ENCODE peak calls at places on chromosomes 7 and 10, in five cellular contexts. V is HepG2, M is K562, I is SK-N-SH, U is H1. X is an unnamed sample.

GRCh38 chr7:152760384-152761115 is 998 bp downstream of the ACTR3B start:
- DNase-seq in I (peak), M (no peak), V (no peak), U (no peak), X (no peak)

GRCh38 chr7:28858206-28858605 is 99.9 kb downstream of the TRIL start:
- DNase-seq in U (no peak), V (no peak), I (no peak), M (no peak), X (no peak)

GRCh38 chr7:78510580-78511188 is 712.1 kb downstream of the PHTF2 start:
- DNase-seq in V (peak), M (no peak), U (no peak), I (peak), X (peak)

GRCh38 chr10:24418532-24418931 is 209.6 kb downstream of the KIAA1217 start:
- DNase-seq in V (no peak), U (no peak), M (no peak), I (no peak), X (no peak)

GRCh38 chr7:34748244-34749039 is 90.4 kb downstream of the NPSR1 start:
- DNase-seq in I (peak), U (no peak), V (peak), M (no peak), X (no peak)

GRCh38 chr7:26073041-26073440 is 79.0 kb upstream of the NFE2L3 start:
- DNase-seq in I (no peak), U (no peak), M (no peak), V (no peak), X (no peak)

GRCh38 chr10:23120001-23120934 is 24.9 kb downstream of the MSRB2 start:
- DNase-seq in I (peak), V (no peak), M (no peak), U (no peak), X (no peak)

GRCh38 chr7:23469150-23469960 is 936 bp downstream of the IGF2BP3 start:
- DNase-seq in M (peak), V (no peak), I (peak), U (peak), X (no peak)

GRCh38 chr7:148368562-148368961 is 222.0 kb upstream of the C7orf33 start:
- DNase-seq in I (no peak), V (no peak), M (no peak), U (peak), X (no peak)

GRCh38 chr7:15625456-15625855 is 61.0 kb downstream of the MEOX2 start:
- DNase-seq in U (no peak), V (no peak), M (no peak), I (no peak), X (no peak)

GRCh38 chr7:128137096-128137655 is 103.9 kb upstream of the LEP start:
- DNase-seq in U (no peak), V (peak), I (no peak), M (no peak), X (no peak)

GRCh38 chr10:113131611-113132330 is 181.7 kb downstream of the TCF7L2 start:
- DNase-seq in M (no peak), U (no peak), I (no peak), V (peak), X (no peak)

GRCh38 chr7:108525327-108525984 is 479 bp downstream of the PNPLA8 start:
- DNase-seq in M (peak), I (peak), V (peak), U (no peak), X (no peak)

GRCh38 chr10:79451046-79451699 is 5.7 kb upstream of the ZCCHC24 start:
- DNase-seq in V (no peak), U (no peak), I (no peak), M (no peak), X (no peak)

GRCh38 chr7:7966141-7966734 is 2.4 kb upstream of the GLCCI1 start:
- DNase-seq in M (no peak), I (no peak), V (no peak), U (no peak), X (no peak)

GRCh38 chr7:101634196-101634717 is 5.2 kb upstream of the MYL10 start:
- DNase-seq in V (no peak), U (no peak), I (no peak), M (no peak), X (no peak)

GRCh38 chr7:39958038-39958437 is 8.0 kb downstream of the CDK13 start:
- DNase-seq in I (no peak), U (no peak), V (no peak), M (no peak), X (no peak)

GRCh38 chr7:98687331-98687863 is 70.3 kb downstream of the NPTX2 start:
- DNase-seq in I (peak), M (no peak), U (no peak), V (no peak), X (no peak)

GRCh38 chr7:67377939-67378862 is 381.6 kb downstream of the TYW1 start:
- DNase-seq in U (peak), V (peak), I (peak), M (peak), X (peak)

GRCh38 chr7:150753239-150753638 is 16.0 kb downstream of the GIMAP5 start:
- DNase-seq in V (no peak), U (no peak), M (peak), I (no peak), X (no peak)

GRCh38 chr10:125337510-125337909 is 177.1 kb upstream of the CTBP2 start:
- DNase-seq in U (no peak), I (no peak), M (no peak), V (no peak), X (no peak)

GRCh38 chr7:129698516-129699418 is 87.2 kb downstream of the NRF1 start:
- DNase-seq in U (no peak), M (no peak), V (no peak), I (no peak), X (no peak)

GRCh38 chr10:131806646-131807317 is 94.0 kb upstream of the PPP2R2D start:
- DNase-seq in M (no peak), I (no peak), U (peak), V (no peak), X (no peak)

GRCh38 chr7:136857573-136857972 is 10.9 kb upstream of the CHRM2 start:
- DNase-seq in I (no peak), U (no peak), M (no peak), V (no peak), X (no peak)

GRCh38 chr10:12540341-12540781 is 191.0 kb downstream of the CAMK1D start:
- DNase-seq in I (no peak), U (peak), V (no peak), M (no peak), X (no peak)

GRCh38 chr7:69597278-69598076 is 798 bp upstream of the AUTS2 start:
- DNase-seq in V (no peak), U (peak), I (peak), M (no peak), X (no peak)

GRCh38 chr10:104327745-104328635 is 10.3 kb downstream of the ITPRIP start:
- DNase-seq in M (no peak), U (no peak), I (no peak), V (peak), X (no peak)

GRCh38 chr10:34194259-34194658 is 620.8 kb downstream of the PARD3 start:
- DNase-seq in M (no peak), U (no peak), V (no peak), I (peak), X (no peak)

GRCh38 chr7:157035302-157035701 is 24.8 kb upstream of the MNX1 start:
- DNase-seq in V (no peak), M (no peak), I (no peak), U (no peak), X (no peak)

GRCh38 chr10:13102002-13102794 is 2.2 kb downstream of the OPTN start:
- DNase-seq in M (no peak), V (peak), I (no peak), U (no peak), X (no peak)

GRCh38 chr7:22393825-22394458 is 37.0 kb upstream of the RAPGEF5 start:
- DNase-seq in U (no peak), V (no peak), I (peak), M (no peak), X (no peak)

GRCh38 chr10:125001313-125002043 is 59.6 kb downstream of the ZRANB1 start:
- DNase-seq in U (no peak), I (peak), V (no peak), M (no peak), X (peak)

GRCh38 chr7:137625197-137625596 is 221.6 kb downstream of the DGKI start:
- DNase-seq in V (no peak), I (no peak), M (no peak), U (no peak), X (no peak)

GRCh38 chr7:134364619-134365037 is 47.9 kb upstream of the SLC35B4 start:
- DNase-seq in I (no peak), M (no peak), V (peak), U (no peak), X (no peak)

GRCh38 chr7:136687693-136688322 is 180.6 kb upstream of the CHRM2 start:
- DNase-seq in U (no peak), I (peak), V (peak), M (peak), X (no peak)

GRCh38 chr7:132614428-132615076 is 38.3 kb upstream of the PLXNA4 start:
- DNase-seq in U (no peak), I (no peak), V (no peak), M (no peak), X (peak)

GRCh38 chr10:58704226-58705200 is 191.8 kb downstream of the BICC1 start:
- DNase-seq in V (no peak), I (no peak), M (no peak), U (no peak), X (no peak)

DNA sequence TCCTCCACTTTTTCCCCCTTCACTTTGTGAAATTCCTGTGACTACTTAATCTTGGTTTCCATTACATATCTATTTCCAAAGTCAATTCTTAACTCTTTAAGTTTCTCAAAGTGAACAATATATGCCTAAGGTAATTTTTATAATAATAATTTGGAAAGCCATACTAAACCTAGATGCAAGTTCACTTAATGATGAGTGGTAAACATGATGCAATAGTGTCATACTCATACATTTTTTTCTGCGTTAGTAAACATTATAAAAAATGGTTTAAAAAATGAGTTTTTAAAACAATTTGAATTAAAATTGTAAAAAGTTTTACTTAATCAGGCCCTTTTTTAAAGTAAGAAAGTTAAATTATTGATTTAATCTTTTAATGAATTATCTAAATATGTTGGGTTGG is 659.4 kb upstream of the FZD8 start:
- DNase-seq in V (no peak), U (no peak), M (no peak), I (no peak), X (no peak)
- TF ChIP-seq TAF1 in V (no peak), U (no peak), M (no peak), I (no peak), X (no peak)

GRCh38 chr10:17062493-17063487 is 66.8 kb downstream of the CUBN start:
- DNase-seq in M (no peak), V (peak), I (no peak), U (no peak), X (no peak)
- TF ChIP-seq POLR2AphosphoS5 in M (no peak), V (no peak), I (peak), U (no peak), X (no peak)

GRCh38 chr7:127107601-127108007 is 145.1 kb downstream of the GRM8 start:
- DNase-seq in M (peak), V (peak), I (peak), U (peak), X (no peak)
- TF ChIP-seq TAF1 in M (no peak), V (no peak), I (no peak), U (no peak), X (no peak)

GRCh38 chr7:158053516-158053915 is 534.1 kb downstream of the PTPRN2 start:
- DNase-seq in V (no peak), U (no peak), I (no peak), M (no peak), X (no peak)
- TF ChIP-seq POLR2AphosphoS5 in V (no peak), U (no peak), I (no peak), M (no peak), X (no peak)

GRCh38 chr10:20698837-20699236 is 198.3 kb downstream of the NEBL start:
- DNase-seq in U (no peak), V (no peak), M (no peak), I (no peak), X (no peak)
- TF ChIP-seq TAF1 in U (no peak), V (no peak), M (no peak), I (no peak), X (no peak)